ENCODE peak calls at places on chromosome 2, in eight cellular contexts. One of them, this sample, is unnamed.

GRCh38 chr2:171419333-171419732 is 14.5 kb downstream of the METTL8 start:
- DNase-seq in heart left ventricle: no peak
- DNase-seq in NB4: no peak
- DNase-seq in suprapubic skin: no peak
- DNase-seq in spleen: no peak
- DNase-seq in stomach: no peak
- DNase-seq in body of pancreas: no peak
- DNase-seq in IMR-90: no peak
- DNase-seq in this sample: no peak

GRCh38 chr2:64202206-64202864 is 58.1 kb upstream of the PELI1 start:
- DNase-seq in suprapubic skin: no peak
- DNase-seq in IMR-90: peak; percentile 83
- DNase-seq in heart left ventricle: no peak
- DNase-seq in spleen: no peak
- DNase-seq in body of pancreas: no peak
- DNase-seq in NB4: no peak
- DNase-seq in stomach: no peak
- DNase-seq in this sample: no peak

GRCh38 chr2:102103992-102104871 is 38.3 kb upstream of the IL1R1 start:
- DNase-seq in stomach: peak; percentile 74
- DNase-seq in heart left ventricle: no peak
- DNase-seq in suprapubic skin: peak; percentile 81
- DNase-seq in body of pancreas: peak; percentile 74
- DNase-seq in IMR-90: peak; percentile 94
- DNase-seq in NB4: no peak
- DNase-seq in spleen: peak; percentile 72
- DNase-seq in this sample: no peak

GRCh38 chr2:30611572-30611971 is 164.5 kb downstream of the LCLAT1 start:
- DNase-seq in NB4: peak; percentile 4
- DNase-seq in IMR-90: no peak
- DNase-seq in stomach: no peak
- DNase-seq in spleen: no peak
- DNase-seq in heart left ventricle: no peak
- DNase-seq in body of pancreas: no peak
- DNase-seq in suprapubic skin: no peak
- DNase-seq in this sample: no peak

GRCh38 chr2:163641986-163642385 is 93.8 kb downstream of the FIGN start:
- DNase-seq in body of pancreas: no peak
- DNase-seq in suprapubic skin: no peak
- DNase-seq in heart left ventricle: no peak
- DNase-seq in stomach: no peak
- DNase-seq in NB4: no peak
- DNase-seq in spleen: no peak
- DNase-seq in IMR-90: peak; percentile 57
- DNase-seq in this sample: no peak

GRCh38 chr2:80689106-80689505 is 384.6 kb upstream of the LRRTM1 start:
- DNase-seq in spleen: no peak
- DNase-seq in heart left ventricle: no peak
- DNase-seq in IMR-90: no peak
- DNase-seq in stomach: no peak
- DNase-seq in suprapubic skin: no peak
- DNase-seq in NB4: no peak
- DNase-seq in body of pancreas: no peak
- DNase-seq in this sample: no peak

GRCh38 chr2:62375051-62375450 is 130.9 kb downstream of the TMEM17 start:
- DNase-seq in IMR-90: no peak
- DNase-seq in spleen: no peak
- DNase-seq in body of pancreas: no peak
- DNase-seq in NB4: no peak
- DNase-seq in stomach: no peak
- DNase-seq in suprapubic skin: no peak
- DNase-seq in heart left ventricle: no peak
- DNase-seq in this sample: no peak

GRCh38 chr2:160324161-160324768 is 124.2 kb upstream of the ITGB6 start:
- DNase-seq in heart left ventricle: peak; percentile 56
- DNase-seq in stomach: peak; percentile 63
- DNase-seq in body of pancreas: peak; percentile 76
- DNase-seq in spleen: peak; percentile 78
- DNase-seq in NB4: peak; percentile 69
- DNase-seq in IMR-90: peak; percentile 70
- DNase-seq in suprapubic skin: no peak
- DNase-seq in this sample: no peak

GRCh38 chr2:118856978-118857676 is 9.7 kb upstream of the EN1 start:
- DNase-seq in NB4: no peak
- DNase-seq in stomach: no peak
- DNase-seq in suprapubic skin: no peak
- DNase-seq in body of pancreas: no peak
- DNase-seq in spleen: peak; percentile 69
- DNase-seq in IMR-90: no peak
- DNase-seq in heart left ventricle: no peak
- DNase-seq in this sample: no peak

GRCh38 chr2:69538872-69539548 is 101.8 kb upstream of the NFU1 start:
- DNase-seq in stomach: no peak
- DNase-seq in suprapubic skin: no peak
- DNase-seq in body of pancreas: no peak
- DNase-seq in spleen: no peak
- DNase-seq in NB4: peak; percentile 36
- DNase-seq in heart left ventricle: no peak
- DNase-seq in IMR-90: no peak
- DNase-seq in this sample: peak; percentile 35

GRCh38 chr2:157127249-157128012 is 130.1 kb upstream of the GALNT5 start:
- DNase-seq in heart left ventricle: no peak
- DNase-seq in body of pancreas: no peak
- DNase-seq in stomach: no peak
- DNase-seq in NB4: no peak
- DNase-seq in IMR-90: no peak
- DNase-seq in suprapubic skin: no peak
- DNase-seq in spleen: no peak
- DNase-seq in this sample: no peak

GRCh38 chr2:158745067-158745865 is 49.9 kb upstream of the DAPL1 start:
- DNase-seq in suprapubic skin: no peak
- DNase-seq in heart left ventricle: no peak
- DNase-seq in spleen: no peak
- DNase-seq in stomach: no peak
- DNase-seq in body of pancreas: peak; percentile 65
- DNase-seq in IMR-90: peak; percentile 74
- DNase-seq in NB4: peak; percentile 61
- DNase-seq in this sample: no peak

GRCh38 chr2:105576440-105577241 is 168.1 kb upstream of the NCK2 start:
- DNase-seq in spleen: no peak
- DNase-seq in NB4: peak; percentile 59
- DNase-seq in body of pancreas: no peak
- DNase-seq in IMR-90: peak; percentile 42
- DNase-seq in stomach: no peak
- DNase-seq in suprapubic skin: no peak
- DNase-seq in heart left ventricle: no peak
- DNase-seq in this sample: peak; percentile 61

GRCh38 chr2:48483506-48483905 is 46.4 kb upstream of the STON1 start:
- DNase-seq in IMR-90: peak; percentile 63
- DNase-seq in stomach: no peak
- DNase-seq in heart left ventricle: no peak
- DNase-seq in spleen: no peak
- DNase-seq in NB4: no peak
- DNase-seq in body of pancreas: no peak
- DNase-seq in suprapubic skin: no peak
- DNase-seq in this sample: no peak

GRCh38 chr2:43129254-43129653 is 97.2 kb downstream of the ZFP36L2 start:
- DNase-seq in NB4: no peak
- DNase-seq in spleen: no peak
- DNase-seq in body of pancreas: no peak
- DNase-seq in IMR-90: no peak
- DNase-seq in suprapubic skin: no peak
- DNase-seq in stomach: no peak
- DNase-seq in heart left ventricle: no peak
- DNase-seq in this sample: no peak

GRCh38 chr2:10389596-10389995 is 58.5 kb downstream of the ODC1 start:
- DNase-seq in body of pancreas: no peak
- DNase-seq in spleen: no peak
- DNase-seq in NB4: no peak
- DNase-seq in stomach: peak; percentile 64
- DNase-seq in IMR-90: peak; percentile 28
- DNase-seq in suprapubic skin: no peak
- DNase-seq in heart left ventricle: no peak
- DNase-seq in this sample: no peak

GRCh38 chr2:225590932-225591331 is 191.4 kb downstream of the NYAP2 start:
- DNase-seq in spleen: no peak
- DNase-seq in stomach: no peak
- DNase-seq in suprapubic skin: no peak
- DNase-seq in IMR-90: no peak
- DNase-seq in NB4: no peak
- DNase-seq in body of pancreas: no peak
- DNase-seq in heart left ventricle: no peak
- DNase-seq in this sample: no peak

GRCh38 chr2:8193686-8194615 is 487.9 kb upstream of the ID2 start:
- DNase-seq in NB4: no peak
- DNase-seq in heart left ventricle: no peak
- DNase-seq in IMR-90: no peak
- DNase-seq in stomach: no peak
- DNase-seq in suprapubic skin: no peak
- DNase-seq in body of pancreas: no peak
- DNase-seq in spleen: no peak
- DNase-seq in this sample: no peak

GRCh38 chr2:68223419-68223818 is 28.9 kb downstream of the PPP3R1 start:
- DNase-seq in heart left ventricle: no peak
- DNase-seq in stomach: no peak
- DNase-seq in suprapubic skin: no peak
- DNase-seq in spleen: no peak
- DNase-seq in IMR-90: peak; percentile 27
- DNase-seq in NB4: no peak
- DNase-seq in body of pancreas: no peak
- DNase-seq in this sample: no peak

GRCh38 chr2:173963323-173963816 is 1.8 kb downstream of the SP3 start:
- DNase-seq in stomach: no peak
- DNase-seq in body of pancreas: no peak
- DNase-seq in NB4: peak; percentile 82
- DNase-seq in suprapubic skin: peak; percentile 74
- DNase-seq in spleen: no peak
- DNase-seq in IMR-90: peak; percentile 75
- DNase-seq in heart left ventricle: no peak
- DNase-seq in this sample: peak; percentile 40
- TF ChIP-seq POLR2A in stomach: no peak
- TF ChIP-seq POLR2A in body of pancreas: no peak
- TF ChIP-seq POLR2A in NB4: no peak
- TF ChIP-seq POLR2A in suprapubic skin: no peak
- TF ChIP-seq POLR2A in spleen: no peak
- TF ChIP-seq POLR2A in IMR-90: peak; percentile 7
- TF ChIP-seq POLR2A in heart left ventricle: no peak
- TF ChIP-seq POLR2A in this sample: no peak

GRCh38 chr2:130345091-130345490 is 2.4 kb downstream of the IMP4 start:
- DNase-seq in NB4: no peak
- DNase-seq in suprapubic skin: no peak
- DNase-seq in heart left ventricle: no peak
- DNase-seq in IMR-90: no peak
- DNase-seq in body of pancreas: no peak
- DNase-seq in spleen: no peak
- DNase-seq in stomach: no peak
- DNase-seq in this sample: no peak

GRCh38 chr2:130341562-130342019 is 1.1 kb upstream of the IMP4 start:
- DNase-seq in stomach: no peak
- DNase-seq in suprapubic skin: no peak
- DNase-seq in heart left ventricle: no peak
- DNase-seq in spleen: no peak
- DNase-seq in body of pancreas: peak; percentile 41
- DNase-seq in IMR-90: no peak
- DNase-seq in NB4: no peak
- DNase-seq in this sample: no peak

GRCh38 chr2:130342020-130342532 is 621 bp upstream of the IMP4 start:
- DNase-seq in suprapubic skin: peak; percentile 92
- DNase-seq in NB4: peak; percentile 96
- DNase-seq in body of pancreas: peak; percentile 93
- DNase-seq in heart left ventricle: peak; percentile 91
- DNase-seq in stomach: peak; percentile 91
- DNase-seq in spleen: peak; percentile 95
- DNase-seq in IMR-90: peak; percentile 91
- DNase-seq in this sample: peak; percentile 91

GRCh38 chr2:130344578-130344977 is 1.9 kb downstream of the IMP4 start:
- DNase-seq in suprapubic skin: no peak
- DNase-seq in IMR-90: no peak
- DNase-seq in body of pancreas: no peak
- DNase-seq in spleen: no peak
- DNase-seq in stomach: no peak
- DNase-seq in heart left ventricle: no peak
- DNase-seq in NB4: no peak
- DNase-seq in this sample: no peak

DNA sequence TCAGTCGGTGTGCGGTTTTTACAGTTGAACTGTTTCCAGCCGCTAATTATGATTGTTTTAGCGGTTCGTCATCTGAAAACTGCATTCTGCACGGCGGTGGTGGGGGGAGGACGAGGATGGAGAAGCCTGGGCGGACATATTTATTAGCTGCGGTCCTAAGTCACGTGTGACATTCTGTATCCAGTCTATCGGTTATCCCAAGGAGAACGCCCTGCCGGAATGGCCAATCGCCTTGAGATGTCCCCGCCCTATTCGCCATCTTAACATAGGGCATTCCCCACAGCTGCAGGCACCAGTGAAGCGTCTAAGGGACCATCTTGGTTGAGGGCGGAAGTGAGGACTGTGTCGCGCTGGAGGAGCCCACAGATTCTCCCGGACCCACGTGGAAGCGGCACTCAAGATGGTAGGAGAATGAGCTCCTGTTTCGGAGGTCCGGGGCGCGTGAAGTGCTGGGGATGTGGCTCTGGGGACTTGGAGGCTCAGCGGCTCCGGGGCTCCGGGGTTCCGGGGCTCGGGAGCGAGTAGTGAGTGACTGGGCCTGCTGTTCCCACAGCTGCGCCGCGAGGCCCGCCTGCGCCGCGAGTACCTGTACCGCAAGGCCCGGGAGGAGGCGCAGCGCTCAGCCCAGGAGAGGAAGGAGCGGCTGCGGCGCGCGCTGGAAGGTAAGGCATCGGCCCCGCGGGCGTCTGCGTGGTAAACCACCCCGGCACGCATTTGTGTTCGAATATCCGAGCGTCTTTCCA is at the start of gene IMP4:
- DNase-seq in body of pancreas: peak; percentile 98
- DNase-seq in heart left ventricle: peak; percentile 95
- DNase-seq in NB4: peak; percentile 100
- DNase-seq in stomach: peak; percentile 97
- DNase-seq in spleen: peak; percentile 97
- DNase-seq in suprapubic skin: peak; percentile 98
- DNase-seq in IMR-90: peak; percentile 100
- DNase-seq in this sample: peak; percentile 81
- TF ChIP-seq POLR2A in body of pancreas: peak; percentile 72
- TF ChIP-seq POLR2A in heart left ventricle: no peak
- TF ChIP-seq POLR2A in NB4: peak; percentile 59
- TF ChIP-seq POLR2A in stomach: no peak
- TF ChIP-seq POLR2A in spleen: peak; percentile 2
- TF ChIP-seq POLR2A in suprapubic skin: peak; percentile 27
- TF ChIP-seq POLR2A in IMR-90: peak; percentile 55
- TF ChIP-seq POLR2A in this sample: peak; percentile 47

GRCh38 chr2:53969285-53970094 is 1.3 kb downstream of the PSME4 start:
- DNase-seq in body of pancreas: peak; percentile 16
- DNase-seq in NB4: peak; percentile 78
- DNase-seq in spleen: no peak
- DNase-seq in suprapubic skin: no peak
- DNase-seq in heart left ventricle: no peak
- DNase-seq in stomach: no peak
- DNase-seq in IMR-90: peak; percentile 80
- DNase-seq in this sample: peak; percentile 40
- TF ChIP-seq POLR2A in body of pancreas: no peak
- TF ChIP-seq POLR2A in NB4: no peak
- TF ChIP-seq POLR2A in spleen: no peak
- TF ChIP-seq POLR2A in suprapubic skin: peak; percentile 9
- TF ChIP-seq POLR2A in heart left ventricle: no peak
- TF ChIP-seq POLR2A in stomach: no peak
- TF ChIP-seq POLR2A in IMR-90: no peak
- TF ChIP-seq POLR2A in this sample: no peak

GRCh38 chr2:27024812-27025211 is 8.0 kb upstream of the TMEM214 start:
- DNase-seq in NB4: no peak
- DNase-seq in body of pancreas: no peak
- DNase-seq in IMR-90: no peak
- DNase-seq in suprapubic skin: no peak
- DNase-seq in spleen: no peak
- DNase-seq in stomach: no peak
- DNase-seq in heart left ventricle: no peak
- DNase-seq in this sample: no peak
- TF ChIP-seq POLR2A in NB4: no peak
- TF ChIP-seq POLR2A in body of pancreas: no peak
- TF ChIP-seq POLR2A in IMR-90: no peak
- TF ChIP-seq POLR2A in suprapubic skin: no peak
- TF ChIP-seq POLR2A in spleen: no peak
- TF ChIP-seq POLR2A in stomach: no peak
- TF ChIP-seq POLR2A in heart left ventricle: no peak
- TF ChIP-seq POLR2A in this sample: no peak

This sample was measured in H54.